ENCODE peak calls at places on chromosomes 16 and 17, in five cellular contexts. E is heart left ventricle, Z is left lung, H is WERI-Rb-1, L is stomach. A is an unnamed sample.

GRCh38 chr16:83807327-83807709 is 460 bp upstream of the HSBP1 start:
- DNase-seq in E (no peak), L (no peak), Z (no peak), H (no peak), A (no peak)

GRCh38 chr17:75348386-75349012 is 57.0 kb downstream of the GRB2 start:
- DNase-seq in L (no peak), E (no peak), H (no peak), Z (no peak), A (no peak)

GRCh38 chr16:17194190-17194780 is 276.5 kb downstream of the XYLT1 start:
- DNase-seq in H (peak), L (peak), E (peak), Z (peak), A (no peak)

GRCh38 chr16:89307421-89307805 is 89.9 kb downstream of the ZNF778 start:
- DNase-seq in L (no peak), H (no peak), Z (no peak), E (peak), A (no peak)

GRCh38 chr17:7582401-7583252 is 1.0 kb upstream of the MPDU1 start:
- DNase-seq in E (no peak), H (peak), L (no peak), Z (no peak), A (no peak)

GRCh38 chr16:71852146-71852545 is 6.4 kb downstream of the ATXN1L start:
- DNase-seq in H (no peak), E (no peak), Z (no peak), L (no peak), A (no peak)

GRCh38 chr16:967077-967541 is 3.7 kb downstream of the LMF1 start:
- DNase-seq in H (no peak), Z (no peak), E (peak), L (no peak), A (no peak)

GRCh38 chr17:81991684-81992513 is 14.5 kb downstream of the ASPSCR1 start:
- DNase-seq in E (peak), Z (peak), H (peak), L (peak), A (peak)

GRCh38 chr17:45314761-45315549 is 1.9 kb downstream of the MAP3K14 start:
- DNase-seq in H (no peak), Z (no peak), L (no peak), E (no peak), A (no peak)

GRCh38 chr16:84922351-84923135 is 88.8 kb downstream of the ZDHHC7 start:
- DNase-seq in L (peak), E (peak), Z (no peak), H (no peak), A (peak)

GRCh38 chr16:87582221-87582965 is 19.9 kb upstream of the JPH3 start:
- DNase-seq in H (peak), Z (peak), E (peak), L (no peak), A (peak)

GRCh38 chr16:71410146-71410545 is 31.7 kb downstream of the TLE7 start:
- DNase-seq in H (no peak), L (no peak), E (no peak), Z (no peak), A (no peak)

GRCh38 chr16:64696872-64697271 is 425.0 kb downstream of the CDH11 start:
- DNase-seq in E (no peak), Z (no peak), H (no peak), L (no peak), A (no peak)

GRCh38 chr16:2963074-2963610 is 933 bp upstream of the KREMEN2 start:
- DNase-seq in H (peak), Z (no peak), L (no peak), E (no peak), A (no peak)

GRCh38 chr16:2966043-2966802 is 2.1 kb downstream of the KREMEN2 start:
- DNase-seq in H (peak), E (no peak), L (no peak), Z (no peak), A (no peak)

GRCh38 chr16:2962334-2963073 is 1.6 kb upstream of the KREMEN2 start:
- DNase-seq in L (no peak), E (no peak), Z (no peak), H (no peak), A (no peak)

GRCh38 chr16:2964416-2965223 is 545 bp downstream of the KREMEN2 start:
- DNase-seq in L (peak), E (no peak), Z (no peak), H (peak), A (no peak)

DNA sequence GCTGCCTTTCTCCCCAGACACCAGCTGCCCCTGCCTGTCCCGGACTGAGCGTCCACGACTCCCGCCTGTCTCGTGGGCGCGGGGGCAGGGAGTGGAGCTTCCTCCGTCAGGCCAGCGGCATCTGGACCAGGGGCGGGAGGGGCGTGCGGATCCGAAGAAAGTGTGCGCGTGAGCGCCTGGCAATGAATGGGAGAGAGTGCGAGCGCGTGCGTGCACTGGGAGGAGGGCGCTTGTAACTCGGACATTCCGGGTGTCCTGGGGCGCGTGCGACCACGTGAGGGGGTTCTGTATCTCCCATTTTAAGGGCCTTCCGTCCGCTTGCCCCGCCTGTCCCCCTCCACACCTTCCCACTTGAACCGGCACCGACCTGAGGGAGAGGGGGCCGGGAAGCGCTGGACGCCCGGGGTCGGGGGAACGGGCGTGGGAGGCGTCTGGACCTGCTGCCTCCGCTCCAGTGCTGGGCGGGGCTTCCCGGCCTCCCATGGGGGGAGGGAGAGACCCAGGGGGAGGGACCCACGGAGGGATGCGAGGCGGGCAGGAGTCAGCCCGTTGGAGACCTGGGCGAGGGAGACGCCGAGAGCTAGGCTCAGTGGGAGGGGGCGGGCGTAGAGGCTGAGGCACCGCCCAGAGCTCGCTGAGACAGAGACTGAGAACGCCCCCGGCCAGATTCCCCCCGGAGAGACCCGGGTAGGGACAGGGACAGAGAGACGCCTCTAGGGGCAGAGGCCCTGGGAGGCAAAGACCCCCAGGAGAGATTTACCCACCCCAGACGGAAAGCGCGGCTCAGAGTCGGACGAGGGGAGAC is at the start of gene KREMEN2:
- DNase-seq in E (no peak), L (no peak), Z (no peak), H (peak), A (no peak)
- H3K4me3 ChIP-seq in E (peak), L (peak), Z (no peak), H (peak), A (peak)

DNA sequence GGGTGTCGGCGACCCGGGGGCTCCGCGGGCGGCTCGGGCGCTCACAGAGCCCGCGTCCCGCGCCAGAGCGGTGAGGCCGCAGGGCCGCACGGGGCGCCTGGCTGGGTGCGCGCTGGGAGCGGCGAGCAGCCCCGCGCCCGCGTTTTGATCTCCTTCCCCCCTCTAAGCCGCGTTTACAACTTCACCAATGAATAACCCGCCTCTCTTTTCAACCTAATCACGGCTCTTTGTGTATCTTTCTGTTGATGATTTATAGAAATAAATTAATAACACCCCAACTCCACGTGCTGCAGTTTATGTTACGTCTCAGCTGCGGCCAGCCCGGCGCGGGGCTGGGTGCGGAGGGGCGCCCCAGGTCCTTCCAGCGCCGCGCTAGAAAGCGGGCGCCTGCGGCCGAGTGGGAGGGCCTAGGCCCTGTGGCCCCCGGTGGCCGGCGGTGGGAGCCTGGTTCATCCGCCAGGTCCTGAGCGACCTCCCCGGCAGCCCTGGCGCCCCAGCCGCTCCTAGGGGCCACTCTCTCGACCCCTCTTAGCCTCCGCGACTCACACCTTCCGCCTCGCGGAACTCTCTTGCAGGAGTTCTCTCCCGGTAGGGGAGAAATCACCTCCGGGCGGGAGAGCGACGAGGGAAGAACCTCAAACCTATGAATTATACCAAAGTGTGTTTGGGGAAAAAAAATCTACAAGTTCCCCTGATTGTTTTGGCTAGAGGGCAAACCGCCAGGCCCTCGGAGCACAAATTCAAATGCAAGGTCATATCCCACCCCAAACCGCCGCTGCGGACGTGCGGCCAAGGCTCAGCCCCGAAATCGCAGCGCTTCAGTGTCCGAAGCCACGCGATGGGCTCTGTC is 1.9 kb downstream of the HNF1B start:
- DNase-seq in H (no peak), Z (no peak), E (no peak), L (peak), A (no peak)
- H3K27ac ChIP-seq in H (no peak), Z (peak), E (no peak), L (peak), A (no peak)

GRCh38 chr16:4811242-4811641 is 8.8 kb upstream of the ROGDI start:
- DNase-seq in Z (no peak), E (no peak), L (no peak), H (no peak), A (no peak)

GRCh38 chr16:4813251-4814003 is 11.0 kb upstream of the ROGDI start:
- DNase-seq in E (peak), H (no peak), L (no peak), Z (no peak), A (no peak)

GRCh38 chr16:4811773-4812172 is 9.3 kb upstream of the ROGDI start:
- DNase-seq in H (no peak), Z (no peak), E (no peak), L (no peak), A (no peak)

GRCh38 chr16:4814046-4814445 is 11.6 kb upstream of the ROGDI start:
- DNase-seq in Z (no peak), E (peak), H (no peak), L (no peak), A (no peak)

DNA sequence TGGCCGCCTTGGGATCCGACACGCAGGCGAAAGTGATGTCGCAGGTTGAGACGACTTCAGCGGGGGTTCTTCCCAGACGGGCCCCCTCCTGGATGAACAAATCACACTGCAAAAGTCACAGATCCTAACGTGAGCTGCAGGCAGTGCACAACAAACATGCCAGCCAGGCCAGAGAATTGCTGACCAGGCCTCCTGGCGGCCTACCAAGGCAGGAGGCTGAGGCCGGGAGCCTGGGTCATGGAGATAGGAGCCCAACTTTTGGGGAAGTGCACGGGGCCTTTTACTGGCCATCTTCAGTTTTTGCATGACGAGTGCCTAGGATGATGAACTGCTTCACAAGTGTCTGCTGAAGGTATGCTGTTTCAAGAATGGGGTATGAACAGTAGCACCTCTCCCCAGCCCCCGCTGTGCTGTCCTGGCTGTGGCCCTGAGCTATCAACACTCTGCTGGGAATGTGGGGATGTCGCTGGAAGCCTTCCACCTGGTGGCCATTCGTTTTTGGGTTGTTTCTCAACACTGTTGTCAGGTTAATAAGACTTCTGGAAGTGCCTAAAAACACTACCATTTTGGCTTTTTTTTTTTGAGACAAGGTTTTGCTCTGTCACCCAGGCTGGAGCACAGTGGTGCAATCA is 12.2 kb upstream of the ROGDI start:
- DNase-seq in E (peak), H (no peak), L (no peak), Z (no peak), A (no peak)
- TF ChIP-seq CTCF in E (no peak), H (no peak), L (no peak), Z (no peak), A (no peak)

GRCh38 chr17:63274156-63274555 is 171.9 kb downstream of the CYB561 start:
- DNase-seq in Z (no peak), H (no peak), E (peak), L (no peak), A (peak)
- H3K4me3 ChIP-seq in Z (no peak), H (no peak), E (no peak), L (no peak), A (no peak)

DNA sequence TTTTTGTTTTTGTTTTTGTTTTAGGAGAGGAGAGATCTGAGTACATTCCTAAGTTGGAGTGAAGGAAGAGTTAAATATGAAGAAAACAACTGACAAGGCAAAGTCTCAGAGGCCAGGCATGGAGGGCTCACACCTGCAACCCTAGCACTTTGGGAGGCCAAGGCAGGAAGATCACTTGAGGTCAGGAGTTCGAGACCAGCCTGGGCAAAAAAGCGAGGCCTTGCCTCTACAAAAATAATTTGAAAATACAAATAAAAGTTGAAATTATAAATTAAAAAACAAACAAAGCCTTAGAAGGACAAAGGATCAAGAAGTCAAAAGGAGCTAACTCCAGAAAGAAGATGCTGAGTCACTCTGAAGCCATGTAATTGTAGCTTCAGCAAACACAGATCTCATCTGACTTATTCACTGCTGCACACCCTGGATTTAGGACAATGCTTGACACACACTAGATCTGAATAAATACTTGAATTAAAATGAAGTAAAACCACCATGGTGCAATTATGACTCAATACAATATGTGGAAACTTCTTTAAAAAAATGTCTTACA is 9.1 kb downstream of the CEP20 start:
- DNase-seq in Z (no peak), L (no peak), H (no peak), E (no peak), A (peak)
- H3K27ac ChIP-seq in Z (peak), L (peak), H (no peak), E (peak), A (peak)

GRCh38 chr17:63477471-63478440 is 895 bp downstream of the ACE start:
- DNase-seq in Z (no peak), H (peak), L (no peak), E (no peak), A (no peak)
- TF ChIP-seq CTCF in Z (no peak), H (no peak), L (no peak), E (no peak), A (no peak)

GRCh38 chr16:79973320-79973719 is 372.8 kb upstream of the MAF start:
- DNase-seq in H (no peak), L (no peak), Z (no peak), E (no peak), A (no peak)
- H3K4me3 ChIP-seq in H (no peak), L (no peak), Z (no peak), E (no peak), A (no peak)

DNA sequence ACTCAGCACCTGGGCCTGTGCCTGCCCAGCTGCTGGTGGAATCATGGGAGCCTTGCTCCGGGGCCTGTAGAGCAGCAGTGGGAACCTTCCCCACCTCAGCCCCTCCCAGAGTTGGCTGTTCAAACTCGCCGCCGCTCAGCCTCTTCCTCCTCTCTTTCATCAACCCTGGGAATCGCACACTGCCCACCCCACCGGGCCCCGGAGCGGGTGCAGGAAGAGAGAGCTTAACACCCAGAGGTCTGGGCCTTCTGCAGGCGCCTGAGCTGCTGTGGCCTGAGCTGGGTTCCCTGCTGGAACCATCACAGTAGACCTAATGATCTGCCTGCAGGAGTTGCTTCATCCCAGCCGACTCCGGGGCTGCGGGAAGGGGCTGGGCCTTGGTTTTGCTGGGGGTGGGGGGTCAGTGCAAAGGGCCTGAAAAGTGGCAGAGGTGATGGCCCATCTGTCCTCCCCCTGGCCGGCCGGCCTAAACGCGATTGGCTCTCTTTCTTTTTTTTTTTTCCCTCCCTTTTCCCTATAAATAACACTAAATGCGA is 313.9 kb downstream of the SEC14L1 start:
- DNase-seq in E (no peak), Z (no peak), H (no peak), L (no peak), A (no peak)
- H3K27ac ChIP-seq in E (peak), Z (peak), H (no peak), L (peak), A (peak)

GRCh38 chr17:78374631-78375274 is 3.7 kb upstream of the PGS1 start:
- DNase-seq in Z (no peak), E (no peak), L (no peak), H (no peak), A (peak)

GRCh38 chr17:78374189-78374588 is 4.3 kb upstream of the PGS1 start:
- DNase-seq in Z (no peak), E (no peak), L (no peak), H (no peak), A (no peak)

GRCh38 chr17:78377858-78378224 is 608 bp upstream of the PGS1 start:
- DNase-seq in L (no peak), H (peak), Z (no peak), E (no peak), A (no peak)

GRCh38 chr17:78375401-78376079 is 2.9 kb upstream of the PGS1 start:
- DNase-seq in Z (peak), H (no peak), L (no peak), E (peak), A (peak)

GRCh38 chr17:78376161-78376560 is 2.3 kb upstream of the PGS1 start:
- DNase-seq in H (no peak), E (no peak), L (no peak), Z (no peak), A (no peak)
- TF ChIP-seq CTCF in H (no peak), E (no peak), L (no peak), Z (no peak), A (no peak)

GRCh38 chr17:61411944-61412859 is 12.6 kb downstream of the TBX2 start:
- DNase-seq in H (peak), L (peak), E (peak), Z (peak), A (peak)
- H3K4me3 ChIP-seq in H (peak), L (peak), E (peak), Z (peak), A (peak)

A was measured in brain microvascular endothelial cell.